ENCODE peak calls at places on chromosomes 6 and 20, in five cellular contexts. T is heart left ventricle, K is uterus, A is HCT116, J is spleen. V is an unnamed sample.

GRCh38 chr20:3248167-3248992 is 9.4 kb upstream of the SLC4A11 start:
- DNase-seq in K (no peak), J (peak), T (peak), A (no peak), V (peak)

GRCh38 chr6:162907876-162908481 is 180.2 kb downstream of the PACRG start:
- DNase-seq in K (no peak), A (peak), T (no peak), J (no peak), V (peak)

GRCh38 chr6:13383280-13384163 is 55.2 kb upstream of the TBC1D7 start:
- DNase-seq in T (no peak), J (no peak), K (no peak), A (no peak), V (peak)

GRCh38 chr6:148523051-148523450 is 180.4 kb downstream of the SASH1 start:
- DNase-seq in A (no peak), T (no peak), K (no peak), J (no peak), V (no peak)

GRCh38 chr6:155185544-155185943 is 78.3 kb upstream of the CLDN20 start:
- DNase-seq in A (peak), T (no peak), J (no peak), K (no peak), V (no peak)

GRCh38 chr6:158033077-158033750 is 51.6 kb downstream of the SYNJ2 start:
- DNase-seq in A (no peak), T (no peak), K (no peak), J (no peak), V (no peak)

GRCh38 chr6:99501762-99502161 is 13.5 kb downstream of the USP45 start:
- DNase-seq in T (no peak), A (no peak), K (no peak), J (no peak), V (no peak)

GRCh38 chr6:11732036-11732545 is 46.5 kb downstream of the ADTRP start:
- DNase-seq in T (peak), A (no peak), K (peak), J (peak), V (peak)

GRCh38 chr20:44720994-44721784 is 6.0 kb downstream of the CCN5 start:
- DNase-seq in J (no peak), A (peak), K (peak), T (peak), V (no peak)

GRCh38 chr6:53326372-53327016 is 22.3 kb downstream of the ELOVL5 start:
- DNase-seq in A (peak), J (no peak), T (peak), K (peak), V (peak)

GRCh38 chr20:24782801-24783630 is 166.1 kb upstream of the CST7 start:
- DNase-seq in K (no peak), T (no peak), J (peak), A (no peak), V (no peak)

GRCh38 chr6:53151676-53152075 is 3.0 kb upstream of the GCM1 start:
- DNase-seq in A (peak), J (no peak), T (no peak), K (no peak), V (peak)

GRCh38 chr6:148971027-148971927 is 224.4 kb downstream of the UST start:
- DNase-seq in J (no peak), K (no peak), A (no peak), T (no peak), V (no peak)

GRCh38 chr6:26125015-26125690 is 37.9 kb downstream of the HFE start:
- DNase-seq in J (peak), T (no peak), A (no peak), K (no peak), V (peak)
- TF ChIP-seq POLR2A in J (no peak), T (no peak), A (no peak), K (no peak), V (peak)

GRCh38 chr6:131063028-131063763 is at the start of gene EPB41L2:
- DNase-seq in K (peak), J (peak), T (peak), A (peak), V (peak)
- TF ChIP-seq POLR2A in K (peak), J (no peak), T (peak), A (peak), V (no peak)

DNA sequence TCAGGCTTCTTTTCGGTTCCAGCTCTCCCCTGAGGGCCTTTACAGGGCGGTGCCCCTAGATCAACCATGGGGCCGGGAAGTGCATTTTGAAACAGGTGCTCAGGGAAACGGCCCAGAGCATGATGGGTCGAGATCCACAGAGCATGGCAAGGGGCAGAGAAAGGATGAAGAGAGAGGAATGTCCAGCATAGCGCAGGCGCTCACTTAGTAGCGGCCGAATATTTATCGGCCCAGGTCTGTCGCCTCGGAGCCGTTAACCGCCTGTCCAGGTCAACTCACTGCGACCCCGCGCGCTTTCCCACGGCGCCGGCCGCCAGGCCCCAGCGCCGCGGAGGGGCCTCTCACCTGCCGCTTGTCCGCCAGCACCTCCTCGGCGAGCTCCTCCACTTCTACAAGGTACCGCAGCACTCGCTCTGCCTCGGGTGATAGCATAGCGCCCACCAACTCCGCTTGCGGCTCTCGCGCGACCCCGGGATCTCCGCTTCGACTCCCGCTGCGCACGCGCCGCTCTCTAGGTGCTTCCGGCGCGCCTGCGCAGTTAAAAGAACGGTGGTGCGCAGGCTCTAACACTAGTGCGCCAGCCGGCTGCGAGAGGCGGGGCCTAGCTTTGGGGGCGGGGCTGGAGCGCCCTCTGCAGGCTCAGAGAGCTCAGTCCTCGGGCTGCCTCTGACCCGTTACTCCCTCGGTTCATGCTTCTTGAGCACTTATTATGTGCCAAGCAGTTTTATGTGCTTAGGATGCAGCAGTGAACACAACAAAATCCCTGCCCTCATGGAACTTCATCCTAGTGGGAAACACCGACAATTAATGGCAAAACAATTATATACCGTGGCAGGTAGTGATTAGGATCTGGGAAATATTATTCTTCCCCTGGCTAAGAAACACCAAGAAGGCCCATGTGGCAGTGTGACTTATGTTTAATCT is at the start of gene PDRG1:
- DNase-seq in J (peak), A (peak), T (peak), K (peak), V (peak)
- TF ChIP-seq POLR2A in J (no peak), A (peak), T (no peak), K (peak), V (peak)

GRCh38 chr20:10965936-10966470 is 292.2 kb upstream of the JAG1 start:
- DNase-seq in K (no peak), J (no peak), A (no peak), T (peak), V (no peak)

GRCh38 chr20:10961651-10962288 is 288.0 kb upstream of the JAG1 start:
- DNase-seq in J (no peak), K (no peak), T (no peak), A (no peak), V (no peak)

GRCh38 chr20:10960416-10960815 is 286.6 kb upstream of the JAG1 start:
- DNase-seq in K (no peak), J (no peak), T (no peak), A (no peak), V (no peak)

GRCh38 chr20:10962937-10963336 is 289.1 kb upstream of the JAG1 start:
- DNase-seq in T (no peak), A (no peak), K (no peak), J (no peak), V (no peak)

GRCh38 chr20:10963717-10964266 is 290.0 kb upstream of the JAG1 start:
- DNase-seq in K (no peak), A (no peak), T (peak), J (no peak), V (no peak)
- TF ChIP-seq POLR2A in K (no peak), A (no peak), T (no peak), J (no peak), V (no peak)

GRCh38 chr6:3162565-3163247 is 5.4 kb upstream of the TUBB2A start:
- DNase-seq in T (peak), K (peak), J (peak), A (peak), V (peak)

GRCh38 chr6:3163248-3163594 is 5.9 kb upstream of the TUBB2A start:
- DNase-seq in T (no peak), A (no peak), J (no peak), K (no peak), V (no peak)

GRCh38 chr6:3157151-3157933 is at the start of gene TUBB2A:
- DNase-seq in T (peak), K (peak), J (peak), A (peak), V (peak)

GRCh38 chr6:3162067-3162497 is 4.7 kb upstream of the TUBB2A start:
- DNase-seq in T (no peak), K (no peak), J (no peak), A (no peak), V (peak)

GRCh38 chr6:3159805-3160781 is 2.7 kb upstream of the TUBB2A start:
- DNase-seq in A (peak), K (no peak), T (no peak), J (peak), V (peak)
- TF ChIP-seq POLR2A in A (no peak), K (no peak), T (no peak), J (no peak), V (peak)

DNA sequence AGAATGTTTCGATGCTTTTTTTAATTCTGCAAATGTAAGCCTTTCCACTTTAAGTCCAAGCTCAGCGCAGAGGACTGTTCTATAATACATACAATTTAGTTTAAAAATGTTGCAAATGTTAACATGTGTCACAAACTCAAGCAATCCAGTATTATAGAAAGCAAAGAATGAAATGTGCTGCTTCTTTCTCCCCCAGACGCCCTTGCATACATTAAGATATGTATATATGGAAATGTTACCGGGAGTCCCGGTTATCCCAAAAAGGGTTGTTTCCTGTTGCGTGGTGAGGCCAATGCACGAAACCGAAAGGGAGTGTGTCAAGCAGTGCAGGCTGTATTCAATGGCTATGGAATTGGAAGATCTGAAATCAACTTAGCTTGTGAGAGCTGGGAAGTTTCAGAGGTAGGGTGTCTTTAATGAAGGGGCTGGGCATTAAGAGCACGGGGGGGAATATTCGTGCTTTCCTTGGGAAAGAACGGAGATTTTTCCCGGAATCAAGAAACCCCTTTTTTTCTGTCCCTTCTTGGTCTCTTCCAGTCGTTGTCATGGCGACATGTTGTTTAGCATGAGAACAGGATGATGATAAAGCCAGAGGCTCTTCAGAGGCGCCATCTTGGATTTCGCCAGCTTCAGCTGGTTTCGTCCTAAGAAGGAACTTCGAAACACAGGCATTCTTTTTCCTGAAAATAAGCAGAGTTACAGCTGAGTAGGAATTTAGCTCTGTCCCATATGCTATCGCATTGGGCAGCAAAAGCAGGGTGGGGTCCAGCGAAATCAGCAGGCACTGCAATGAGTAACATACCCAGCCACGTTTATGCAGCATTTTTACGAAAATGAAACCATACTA is 10.1 kb upstream of the NQO2 start:
- DNase-seq in A (peak), J (peak), T (peak), K (peak), V (peak)
- TF ChIP-seq POLR2A in A (peak), J (no peak), T (peak), K (peak), V (peak)